ENCODE peak calls at places on chromosome 4, in four cellular contexts. One of them, this sample, is unnamed.

GRCh38 chr4:184168406-184169019 is 49.2 kb downstream of the ENPP6 start:
- DNase-seq in SK-N-SH: peak
- DNase-seq in GM12878: no peak
- DNase-seq in HepG2: peak
- DNase-seq in this sample: peak

GRCh38 chr4:22969314-22969896 is 276.7 kb downstream of the GBA3 start:
- DNase-seq in SK-N-SH: no peak
- DNase-seq in HepG2: peak
- DNase-seq in GM12878: no peak
- DNase-seq in this sample: peak

GRCh38 chr4:155530290-155530689 is 136.4 kb upstream of the GUCY1A1 start:
- DNase-seq in HepG2: no peak
- DNase-seq in SK-N-SH: no peak
- DNase-seq in GM12878: no peak
- DNase-seq in this sample: no peak

GRCh38 chr4:7803992-7804758 is 135.5 kb downstream of the AFAP1 start:
- DNase-seq in HepG2: peak
- DNase-seq in GM12878: no peak
- DNase-seq in SK-N-SH: peak
- DNase-seq in this sample: peak

GRCh38 chr4:45957353-45957752 is 166.5 kb downstream of the GABRG1 start:
- DNase-seq in SK-N-SH: no peak
- DNase-seq in HepG2: no peak
- DNase-seq in GM12878: no peak
- DNase-seq in this sample: no peak

GRCh38 chr4:174005422-174005821 is 278.0 kb downstream of the FBXO8 start:
- DNase-seq in SK-N-SH: no peak
- DNase-seq in HepG2: no peak
- DNase-seq in GM12878: no peak
- DNase-seq in this sample: peak

GRCh38 chr4:149997881-149998421 is 80.3 kb upstream of the DCLK2 start:
- DNase-seq in GM12878: no peak
- DNase-seq in SK-N-SH: no peak
- DNase-seq in HepG2: peak
- DNase-seq in this sample: peak

GRCh38 chr4:68369474-68369805 is 19.6 kb upstream of the YTHDC1 start:
- DNase-seq in SK-N-SH: no peak
- DNase-seq in HepG2: no peak
- DNase-seq in GM12878: no peak
- DNase-seq in this sample: peak

GRCh38 chr4:37685211-37685725 is 908 bp downstream of the RELL1 start:
- DNase-seq in GM12878: no peak
- DNase-seq in HepG2: no peak
- DNase-seq in SK-N-SH: no peak
- DNase-seq in this sample: no peak

GRCh38 chr4:168737441-168738176 is 240.8 kb downstream of the PALLD start:
- DNase-seq in GM12878: no peak
- DNase-seq in HepG2: no peak
- DNase-seq in SK-N-SH: no peak
- DNase-seq in this sample: no peak

GRCh38 chr4:23923840-23924239 is 34.0 kb upstream of the PPARGC1A start:
- DNase-seq in HepG2: peak
- DNase-seq in SK-N-SH: no peak
- DNase-seq in GM12878: no peak
- DNase-seq in this sample: no peak

GRCh38 chr4:64718091-64718490 is 308.8 kb upstream of the TECRL start:
- DNase-seq in GM12878: no peak
- DNase-seq in SK-N-SH: no peak
- DNase-seq in HepG2: no peak
- DNase-seq in this sample: no peak

GRCh38 chr4:5563856-5564255 is 144.5 kb downstream of the EVC2 start:
- DNase-seq in GM12878: no peak
- DNase-seq in SK-N-SH: no peak
- DNase-seq in HepG2: no peak
- DNase-seq in this sample: no peak

GRCh38 chr4:183171484-183172267 is 72.6 kb downstream of the WWC2 start:
- DNase-seq in SK-N-SH: no peak
- DNase-seq in HepG2: peak
- DNase-seq in GM12878: no peak
- DNase-seq in this sample: peak

GRCh38 chr4:83129258-83129657 is 14.7 kb upstream of the PLAC8 start:
- DNase-seq in GM12878: no peak
- DNase-seq in SK-N-SH: no peak
- DNase-seq in HepG2: no peak
- DNase-seq in this sample: no peak

GRCh38 chr4:155478336-155478825 is 101.6 kb upstream of the MAP9 start:
- DNase-seq in HepG2: no peak
- DNase-seq in SK-N-SH: no peak
- DNase-seq in GM12878: no peak
- DNase-seq in this sample: no peak

GRCh38 chr4:40992472-40993298 is 221.7 kb downstream of the APBB2 start:
- DNase-seq in GM12878: peak
- DNase-seq in HepG2: no peak
- DNase-seq in SK-N-SH: no peak
- DNase-seq in this sample: no peak

GRCh38 chr4:100816646-100817045 is 298.8 kb upstream of the EMCN start:
- DNase-seq in GM12878: no peak
- DNase-seq in SK-N-SH: no peak
- DNase-seq in HepG2: no peak
- DNase-seq in this sample: no peak

GRCh38 chr4:114005569-114006442 is 26.4 kb upstream of the ARSJ start:
- DNase-seq in SK-N-SH: no peak
- DNase-seq in HepG2: no peak
- DNase-seq in GM12878: no peak
- DNase-seq in this sample: no peak

GRCh38 chr4:166252487-166253402 is 379.7 kb downstream of the TLL1 start:
- DNase-seq in SK-N-SH: peak
- DNase-seq in HepG2: peak
- DNase-seq in GM12878: no peak
- DNase-seq in this sample: no peak

GRCh38 chr4:138915725-138916124 is 99.9 kb upstream of the NOCT start:
- DNase-seq in HepG2: no peak
- DNase-seq in SK-N-SH: peak
- DNase-seq in GM12878: no peak
- DNase-seq in this sample: no peak

GRCh38 chr4:148059617-148060180 is 327.8 kb downstream of the ARHGAP10 start:
- DNase-seq in GM12878: peak
- DNase-seq in HepG2: no peak
- DNase-seq in SK-N-SH: no peak
- DNase-seq in this sample: no peak

GRCh38 chr4:42143996-42144395 is 8.5 kb downstream of the BEND4 start:
- DNase-seq in HepG2: no peak
- DNase-seq in GM12878: no peak
- DNase-seq in SK-N-SH: no peak
- DNase-seq in this sample: no peak

GRCh38 chr4:95539056-95539455 is 9.7 kb downstream of the UNC5C start:
- DNase-seq in HepG2: no peak
- DNase-seq in GM12878: no peak
- DNase-seq in SK-N-SH: no peak
- DNase-seq in this sample: no peak

GRCh38 chr4:52982246-52982950 is 120.3 kb downstream of the RASL11B start:
- DNase-seq in GM12878: no peak
- DNase-seq in SK-N-SH: peak
- DNase-seq in HepG2: peak
- DNase-seq in this sample: peak

GRCh38 chr4:140738111-140738510 is 18.1 kb downstream of the TBC1D9 start:
- DNase-seq in GM12878: no peak
- DNase-seq in SK-N-SH: no peak
- DNase-seq in HepG2: no peak
- DNase-seq in this sample: no peak

GRCh38 chr4:159344877-159345276 is 242.0 kb downstream of the RAPGEF2 start:
- DNase-seq in GM12878: no peak
- DNase-seq in SK-N-SH: no peak
- DNase-seq in HepG2: no peak
- DNase-seq in this sample: no peak

GRCh38 chr4:76213415-76214268 is at the start of gene SCARB2:
- DNase-seq in SK-N-SH: peak
- DNase-seq in HepG2: peak
- DNase-seq in GM12878: no peak
- DNase-seq in this sample: peak

GRCh38 chr4:154714339-154715040 is 29.3 kb upstream of the LRAT start:
- DNase-seq in GM12878: no peak
- DNase-seq in HepG2: no peak
- DNase-seq in SK-N-SH: no peak
- DNase-seq in this sample: no peak

DNA sequence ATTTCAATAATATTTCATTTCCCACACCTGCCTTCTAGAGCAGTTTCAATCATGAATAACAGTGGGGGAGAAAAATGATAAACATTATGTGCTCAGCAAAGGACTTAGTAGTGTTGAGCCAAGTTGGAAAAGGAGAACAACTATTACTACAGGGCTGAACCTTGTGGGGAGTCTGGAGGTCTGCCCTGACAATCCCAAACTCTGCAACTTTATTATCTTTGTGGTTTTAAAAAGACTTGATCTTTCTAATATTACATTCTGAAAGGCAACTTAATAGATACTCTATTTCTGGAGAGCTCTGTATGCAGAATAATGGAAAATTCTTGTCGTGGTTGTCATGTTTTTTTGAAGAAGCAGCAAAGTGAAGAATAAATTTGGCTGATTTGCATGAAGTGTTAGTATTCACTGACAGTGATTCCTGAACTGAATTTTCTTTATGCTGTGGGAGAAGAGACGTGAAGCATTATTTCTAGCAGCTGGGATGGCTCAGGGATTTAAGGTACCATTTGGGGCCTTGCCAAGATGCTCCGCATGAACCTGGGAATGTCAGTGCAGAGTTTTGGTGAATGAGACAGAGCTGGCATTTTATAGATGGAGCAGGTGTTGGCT is 116.2 kb downstream of the SPCS3 start:
- DNase-seq in GM12878: no peak
- DNase-seq in SK-N-SH: no peak
- DNase-seq in HepG2: no peak
- DNase-seq in this sample: no peak
- TF ChIP-seq PBX3 in GM12878: no peak
- TF ChIP-seq PBX3 in SK-N-SH: no peak
- TF ChIP-seq PBX3 in HepG2: no peak
- TF ChIP-seq PBX3 in this sample: no peak

GRCh38 chr4:145098675-145099037 is 545 bp downstream of the ABCE1 start:
- DNase-seq in SK-N-SH: peak
- DNase-seq in HepG2: peak
- DNase-seq in GM12878: no peak
- DNase-seq in this sample: peak
- TF ChIP-seq PBX3 in SK-N-SH: no peak
- TF ChIP-seq PBX3 in HepG2: no peak
- TF ChIP-seq PBX3 in GM12878: no peak
- TF ChIP-seq PBX3 in this sample: no peak

DNA sequence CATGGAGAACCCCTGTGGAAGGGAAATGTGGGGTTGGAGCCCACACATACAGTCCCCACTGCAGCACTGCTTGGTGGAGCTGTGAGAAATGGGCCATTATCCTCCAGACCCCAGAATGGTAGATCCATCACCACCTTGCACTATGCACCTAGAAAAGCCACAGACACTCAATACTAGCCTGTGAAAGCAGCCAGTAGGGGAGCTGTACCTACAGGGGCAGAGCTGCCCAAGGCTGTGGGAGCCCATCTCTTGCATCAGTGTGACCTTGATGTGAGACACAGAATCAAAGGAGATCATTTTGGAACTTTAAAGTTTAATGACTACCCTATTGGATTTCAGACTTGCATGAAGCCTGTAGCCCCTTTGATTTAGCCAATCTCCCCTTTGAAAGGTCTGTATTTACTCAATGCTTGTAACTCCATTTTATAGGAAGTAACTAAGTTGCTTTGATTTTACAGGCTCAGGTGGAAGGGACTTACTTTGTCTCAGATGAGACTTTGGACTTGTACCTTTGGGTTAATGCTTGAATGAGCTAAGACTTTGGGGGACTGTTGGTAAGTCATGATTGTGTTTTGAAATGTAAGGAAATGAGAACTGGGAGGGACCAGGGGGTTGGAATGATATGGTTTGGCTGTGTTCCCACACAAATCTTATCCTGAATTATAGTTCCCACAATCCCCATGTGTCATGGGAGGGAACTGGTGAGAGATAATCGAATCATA is 352.7 kb downstream of the INPP4B start:
- DNase-seq in GM12878: no peak
- DNase-seq in HepG2: no peak
- DNase-seq in SK-N-SH: no peak
- DNase-seq in this sample: no peak
- TF ChIP-seq PBX3 in GM12878: no peak
- TF ChIP-seq PBX3 in HepG2: no peak
- TF ChIP-seq PBX3 in SK-N-SH: no peak
- TF ChIP-seq PBX3 in this sample: no peak

GRCh38 chr4:72305080-72305479 is 263.9 kb downstream of the ADAMTS3 start:
- DNase-seq in HepG2: no peak
- DNase-seq in SK-N-SH: no peak
- DNase-seq in GM12878: no peak
- DNase-seq in this sample: no peak

GRCh38 chr4:72300126-72300525 is 268.3 kb downstream of the NPFFR2 start:
- DNase-seq in GM12878: no peak
- DNase-seq in HepG2: no peak
- DNase-seq in SK-N-SH: no peak
- DNase-seq in this sample: no peak

GRCh38 chr4:72305620-72306019 is 263.4 kb downstream of the ADAMTS3 start:
- DNase-seq in GM12878: no peak
- DNase-seq in HepG2: no peak
- DNase-seq in SK-N-SH: no peak
- DNase-seq in this sample: no peak

GRCh38 chr4:72301759-72302158 is 267.3 kb downstream of the ADAMTS3 start:
- DNase-seq in HepG2: no peak
- DNase-seq in SK-N-SH: no peak
- DNase-seq in GM12878: no peak
- DNase-seq in this sample: no peak

DNA sequence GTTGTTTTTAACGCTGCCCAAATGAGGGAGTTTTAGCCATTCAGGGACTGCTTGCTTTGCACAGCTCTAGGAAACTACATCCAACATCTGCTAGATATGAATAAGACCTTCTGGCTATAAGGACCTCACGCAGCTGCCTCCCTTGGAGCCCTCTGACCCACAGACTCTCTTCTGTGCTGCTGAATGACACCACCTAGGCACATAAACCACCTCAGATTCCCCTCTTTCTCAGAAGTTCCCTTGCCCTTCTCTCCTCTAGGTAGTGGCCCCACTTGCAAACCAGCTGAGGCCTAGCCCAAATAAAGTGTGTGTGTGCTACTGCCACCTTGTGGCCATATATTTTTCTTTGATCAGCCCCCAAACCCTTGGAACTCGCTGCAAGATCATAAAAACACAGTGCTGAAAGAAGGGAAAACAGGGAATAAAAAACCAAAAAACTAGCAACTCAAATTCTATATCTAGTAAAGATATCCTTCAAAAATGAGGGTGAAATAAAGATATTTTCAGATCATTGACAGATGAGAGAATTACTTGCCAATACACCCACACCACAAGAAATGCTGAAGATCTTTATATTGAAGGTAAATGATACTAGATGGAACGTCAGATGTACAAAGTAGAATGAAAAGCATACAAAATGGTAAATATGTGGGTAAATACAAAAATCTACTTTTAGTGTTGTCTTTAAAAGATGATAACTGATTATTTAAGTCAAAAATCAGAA is 265.9 kb downstream of the ADAMTS3 start:
- DNase-seq in GM12878: no peak
- DNase-seq in HepG2: peak
- DNase-seq in SK-N-SH: peak
- DNase-seq in this sample: peak
- TF ChIP-seq PBX3 in GM12878: no peak
- TF ChIP-seq PBX3 in HepG2: no peak
- TF ChIP-seq PBX3 in SK-N-SH: no peak
- TF ChIP-seq PBX3 in this sample: no peak

This sample was measured in A549.